ENCODE peak calls at places on chromosomes 7 and 10, in seven cellular contexts. W, U, L, O, G, K and J are unnamed samples.

GRCh38 chr10:78865518-78865835 is 203.3 kb upstream of the ZMIZ1 start:
- DNase-seq in W (no peak), U (no peak), L (peak), O (no peak), G (peak), K (no peak), J (no peak)

GRCh38 chr10:102399217-102400021 is 3.9 kb downstream of the NFKB2 start:
- DNase-seq in W (peak), U (peak), L (peak), O (peak), G (peak), K (no peak), J (no peak)

GRCh38 chr10:71963756-71964668 is at the start of gene CHST3:
- DNase-seq in W (no peak), U (peak), L (no peak), O (no peak), G (peak), K (no peak), J (no peak)

GRCh38 chr7:75650671-75651070 is 88.1 kb downstream of the HIP1 start:
- DNase-seq in W (no peak), U (peak), L (no peak), O (no peak), G (peak), K (no peak), J (no peak)

GRCh38 chr7:116298576-116298975 is 88.2 kb downstream of the TES start:
- DNase-seq in W (no peak), U (no peak), L (no peak), O (no peak), G (no peak), K (no peak), J (no peak)

GRCh38 chr7:106038289-106038688 is 73.8 kb downstream of the SYPL1 start:
- DNase-seq in W (no peak), U (no peak), L (no peak), O (no peak), G (no peak), K (no peak), J (no peak)

GRCh38 chr10:120506674-120507073 is 49.6 kb downstream of the PLPP4 start:
- DNase-seq in W (no peak), U (no peak), L (no peak), O (no peak), G (no peak), K (peak), J (no peak)

GRCh38 chr10:121155742-121156141 is 304.6 kb downstream of the WDR11 start:
- DNase-seq in W (no peak), U (no peak), L (no peak), O (no peak), G (no peak), K (no peak), J (no peak)

GRCh38 chr7:97006951-97007861 is 1.9 kb downstream of the DLX6 start:
- DNase-seq in W (no peak), U (no peak), L (no peak), O (no peak), G (no peak), K (no peak), J (no peak)

GRCh38 chr7:116698930-116699722 is 27.1 kb downstream of the MET start:
- DNase-seq in W (no peak), U (no peak), L (no peak), O (no peak), G (no peak), K (no peak), J (no peak)

GRCh38 chr7:1859266-1860035 is 189.4 kb downstream of the ELFN1 start:
- DNase-seq in W (no peak), U (no peak), L (no peak), O (no peak), G (no peak), K (no peak), J (no peak)

GRCh38 chr7:16562456-16563220 is 36.0 kb downstream of the LRRC72 start:
- DNase-seq in W (no peak), U (no peak), L (no peak), O (no peak), G (no peak), K (no peak), J (no peak)

GRCh38 chr10:7797582-7797981 is 9.6 kb downstream of the ATP5F1C start:
- DNase-seq in W (no peak), U (peak), L (no peak), O (no peak), G (peak), K (peak), J (peak)

GRCh38 chr7:1257221-1257620 is 24.5 kb downstream of the UNCX start:
- DNase-seq in W (no peak), U (no peak), L (no peak), O (no peak), G (no peak), K (no peak), J (no peak)

GRCh38 chr10:79984851-79985250 is 35.9 kb upstream of the SFTPD start:
- DNase-seq in W (no peak), U (no peak), L (no peak), O (no peak), G (no peak), K (no peak), J (no peak)

GRCh38 chr7:4774804-4775280 is 581 bp upstream of the AP5Z1 start:
- DNase-seq in W (no peak), U (peak), L (no peak), O (no peak), G (peak), K (peak), J (peak)

GRCh38 chr10:4691776-4692175 is 134.2 kb upstream of the AKR1E2 start:
- DNase-seq in W (no peak), U (no peak), L (no peak), O (no peak), G (peak), K (no peak), J (no peak)

GRCh38 chr7:29193316-29194205 is 1.0 kb upstream of the CHN2 start:
- DNase-seq in W (no peak), U (no peak), L (no peak), O (no peak), G (no peak), K (no peak), J (no peak)

GRCh38 chr7:138935438-138936079 is 45.6 kb downstream of the KIAA1549 start:
- DNase-seq in W (no peak), U (no peak), L (no peak), O (no peak), G (peak), K (peak), J (peak)

GRCh38 chr10:95536017-95536416 is 25.2 kb downstream of the SORBS1 start:
- DNase-seq in W (no peak), U (no peak), L (no peak), O (no peak), G (peak), K (no peak), J (no peak)

GRCh38 chr7:124423863-124424262 is 341.7 kb downstream of the GPR37 start:
- DNase-seq in W (no peak), U (no peak), L (no peak), O (no peak), G (no peak), K (no peak), J (no peak)

DNA sequence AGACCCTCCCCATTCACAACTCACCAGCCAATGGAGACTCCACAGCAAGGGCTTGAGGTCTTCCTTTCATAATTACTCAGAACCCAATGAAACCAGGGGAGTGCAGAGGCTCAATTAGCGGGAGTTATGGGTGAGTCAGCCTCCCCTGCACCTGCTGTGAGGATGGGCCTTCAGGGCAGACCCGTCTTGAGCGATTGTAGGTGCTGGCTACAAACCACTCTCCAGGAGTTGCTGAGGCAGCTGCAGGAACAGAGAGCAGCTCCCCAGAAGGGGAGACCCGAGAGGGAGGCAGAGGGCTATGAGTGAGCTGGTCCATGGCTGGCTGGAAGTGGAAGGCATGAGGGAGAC is 58.5 kb upstream of the SORCS3 start:
- DNase-seq in W (no peak), U (no peak), L (no peak), O (no peak), G (no peak), K (no peak), J (no peak)
- TF ChIP-seq CTCF in W (no peak), U (no peak), L (no peak), O (no peak), G (no peak), K (no peak), J (no peak)

GRCh38 chr7:155257482-155258232 is 40.0 kb upstream of the INSIG1 start:
- DNase-seq in W (no peak), U (peak), L (no peak), O (no peak), G (peak), K (no peak), J (peak)
- H3K4me3 ChIP-seq in W (no peak), U (no peak), L (no peak), O (no peak), G (no peak), K (no peak), J (no peak)

GRCh38 chr10:123999261-123999660 is 94.1 kb downstream of the CHST15 start:
- DNase-seq in W (no peak), U (no peak), L (no peak), O (no peak), G (no peak), K (no peak), J (no peak)
- TF ChIP-seq CTCF in W (no peak), U (no peak), L (no peak), O (no peak), G (no peak), K (no peak), J (no peak)

GRCh38 chr10:34794835-34795234 is 20.3 kb downstream of the PARD3 start:
- DNase-seq in W (no peak), U (no peak), L (no peak), O (no peak), G (no peak), K (no peak), J (no peak)

GRCh38 chr10:34791228-34791627 is 23.9 kb downstream of the PARD3 start:
- DNase-seq in W (no peak), U (no peak), L (no peak), O (no peak), G (no peak), K (no peak), J (no peak)

GRCh38 chr10:34792881-34793280 is 22.2 kb downstream of the PARD3 start:
- DNase-seq in W (no peak), U (no peak), L (no peak), O (no peak), G (no peak), K (no peak), J (no peak)

GRCh38 chr10:34789993-34790506 is 25.0 kb downstream of the PARD3 start:
- DNase-seq in W (no peak), U (no peak), L (no peak), O (no peak), G (peak), K (no peak), J (no peak)

DNA sequence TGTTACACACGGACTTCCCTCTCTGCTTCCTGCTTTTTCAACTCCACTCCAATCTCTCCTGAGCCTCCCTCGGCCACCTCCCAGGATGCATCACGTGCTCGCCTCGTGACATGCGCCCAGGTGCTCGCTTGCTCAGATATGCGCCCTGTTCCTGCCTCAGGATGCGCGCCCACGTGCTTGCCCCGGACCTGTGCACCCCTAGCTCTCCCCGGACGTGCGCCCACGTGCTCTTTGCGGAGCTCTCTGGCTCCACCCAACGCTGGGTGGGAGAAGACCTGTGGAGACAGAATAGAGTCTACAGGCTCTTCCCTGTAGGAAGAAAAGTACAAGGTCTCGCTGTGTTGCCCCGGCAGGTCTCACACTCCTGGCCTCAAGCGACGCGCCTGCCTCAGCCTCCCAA is 23.1 kb downstream of the PARD3 start:
- DNase-seq in W (no peak), U (no peak), L (no peak), O (no peak), G (no peak), K (no peak), J (no peak)
- H3K4me3 ChIP-seq in W (no peak), U (no peak), L (no peak), O (no peak), G (no peak), K (no peak), J (no peak)

DNA sequence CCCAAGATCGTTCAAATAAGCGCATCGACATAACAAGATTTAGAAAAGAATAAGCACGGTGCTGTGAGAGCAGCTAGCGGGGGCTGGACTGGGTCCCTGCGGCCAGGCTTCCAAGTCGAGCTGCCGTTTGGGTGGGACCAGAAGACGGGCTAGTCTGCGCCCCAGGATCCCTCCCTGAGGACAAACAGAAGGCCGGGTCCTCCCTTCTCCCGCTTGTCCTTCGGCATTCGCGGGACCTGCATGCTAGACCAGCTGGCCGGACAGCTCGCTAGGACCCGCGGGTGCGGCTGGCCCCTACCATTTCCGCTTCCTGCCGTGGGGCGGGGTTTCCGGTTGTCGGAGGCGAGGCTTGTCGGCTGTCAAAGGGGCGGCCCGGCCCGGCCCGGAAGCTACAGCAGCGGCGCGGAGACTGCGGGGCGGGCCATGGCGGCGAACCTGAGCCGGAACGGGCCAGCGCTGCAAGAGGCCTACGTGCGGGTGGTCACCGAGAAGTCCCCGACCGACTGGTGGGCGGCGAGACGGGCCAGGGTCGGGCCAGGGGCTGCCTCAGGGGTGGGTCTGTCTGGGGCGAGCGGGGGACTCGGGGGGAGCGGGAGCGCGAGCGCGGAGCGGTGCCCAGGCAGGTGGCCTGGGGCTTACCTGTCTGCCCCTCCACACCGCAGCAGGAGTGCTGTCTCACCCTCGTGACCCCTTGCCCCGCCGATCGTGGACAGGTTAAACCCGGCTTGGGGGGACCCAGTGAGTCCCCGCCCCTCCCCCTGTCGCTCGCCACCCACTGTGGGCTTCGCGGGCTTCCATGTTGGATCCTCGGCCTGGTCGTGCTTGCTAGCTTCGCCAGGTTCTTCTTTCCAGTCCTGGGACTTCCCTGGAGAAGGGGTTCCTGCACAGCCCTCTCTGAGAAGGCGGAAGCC is at the start of gene DBNL:
- DNase-seq in W (peak), U (peak), L (peak), O (peak), G (peak), K (peak), J (no peak)
- TF ChIP-seq CTCF in W (no peak), U (no peak), L (no peak), O (no peak), G (no peak), K (no peak), J (no peak)

GRCh38 chr7:43647314-43647691 is 64.4 kb downstream of the STK17A start:
- DNase-seq in W (no peak), U (no peak), L (no peak), O (peak), G (peak), K (no peak), J (peak)
- H3K4me3 ChIP-seq in W (peak), U (peak), L (peak), O (no peak), G (peak), K (peak), J (peak)

GRCh38 chr7:78019457-78020130 is 221.0 kb downstream of the PHTF2 start:
- DNase-seq in W (peak), U (peak), L (peak), O (peak), G (peak), K (no peak), J (peak)

GRCh38 chr7:78020874-78021249 is 222.3 kb downstream of the PHTF2 start:
- DNase-seq in W (no peak), U (no peak), L (no peak), O (no peak), G (no peak), K (no peak), J (no peak)

GRCh38 chr7:78018541-78019456 is 220.2 kb downstream of the PHTF2 start:
- DNase-seq in W (peak), U (peak), L (no peak), O (no peak), G (peak), K (no peak), J (no peak)

GRCh38 chr7:78022165-78022564 is 223.6 kb downstream of the PHTF2 start:
- DNase-seq in W (no peak), U (no peak), L (no peak), O (no peak), G (no peak), K (no peak), J (no peak)

DNA sequence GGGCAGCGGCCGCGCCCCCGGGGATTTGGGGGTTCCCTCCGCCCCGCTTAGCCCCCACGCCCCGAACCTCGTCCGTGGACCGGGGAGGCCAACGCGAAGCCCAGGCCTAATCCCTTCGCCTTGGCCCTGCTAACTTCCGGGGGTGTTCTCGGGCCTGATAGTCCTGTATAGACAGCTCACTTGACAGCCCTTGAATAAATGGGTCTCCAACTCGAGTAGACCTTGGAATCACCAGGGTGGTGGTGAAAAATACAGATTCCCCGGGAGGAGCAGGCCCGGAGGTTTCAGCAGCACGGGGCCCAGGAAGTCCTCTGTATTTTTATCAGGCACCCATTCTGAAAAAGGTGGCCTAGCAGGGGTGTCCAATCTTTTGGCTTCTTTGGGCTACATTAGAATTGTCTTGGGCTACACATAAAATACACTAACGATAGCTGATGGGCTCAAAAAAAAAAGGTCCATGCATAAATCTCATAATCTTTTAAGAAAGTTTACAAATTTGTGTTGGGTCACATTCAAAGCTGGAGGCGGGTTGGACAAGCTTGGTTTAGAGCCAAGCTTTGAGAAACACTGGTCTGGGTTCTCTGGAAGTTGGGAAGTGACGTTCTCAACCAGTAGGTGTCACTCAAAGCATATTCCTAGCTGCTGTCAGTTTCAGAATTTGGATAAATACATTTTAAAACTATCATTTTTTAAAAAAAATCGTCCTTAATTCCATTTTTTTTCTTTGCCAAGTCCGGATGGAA is 221.7 kb downstream of the PHTF2 start:
- DNase-seq in W (peak), U (peak), L (peak), O (no peak), G (peak), K (peak), J (peak)
- TF ChIP-seq CTCF in W (peak), U (peak), L (peak), O (peak), G (peak), K (peak), J (peak)

DNA sequence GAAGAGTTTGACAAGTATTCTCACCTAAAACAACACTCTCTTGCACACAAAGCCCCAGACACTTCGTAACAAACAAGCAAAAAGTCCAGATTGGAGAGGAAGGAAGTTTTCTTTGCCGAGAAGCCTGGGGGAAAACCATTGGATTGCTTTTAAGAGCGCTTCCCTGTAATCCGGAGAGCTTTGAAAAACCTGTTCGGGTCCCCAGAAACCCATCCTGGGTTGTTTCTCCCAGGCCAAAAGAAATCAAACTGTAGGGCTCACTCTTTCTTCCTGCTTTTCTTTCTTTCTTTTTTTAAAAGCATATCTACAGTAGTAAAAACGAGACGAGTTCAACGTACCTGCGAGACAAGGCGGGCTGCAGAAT is 655 bp downstream of the SP8 start:
- DNase-seq in W (no peak), U (no peak), L (no peak), O (no peak), G (no peak), K (no peak), J (no peak)
- H3K4me3 ChIP-seq in W (peak), U (peak), L (no peak), O (peak), G (no peak), K (no peak), J (peak)